ENCODE peak calls at places on chromosome 21, in eight cellular contexts. X, N, H, E, U, R, G and L are unnamed samples.

GRCh38 chr21:20253261-20253660 is 744.9 kb upstream of the NCAM2 start:
- DNase-seq in U (no peak), N (no peak), G (no peak), R (no peak), X (no peak), H (no peak), E (no peak), L (no peak)

GRCh38 chr21:31326478-31327247 is 17.4 kb downstream of the TIAM1 start:
- DNase-seq in H (no peak), G (peak; percentile 17), X (peak; percentile 12), E (no peak), U (no peak), N (no peak), R (no peak), L (no peak)

GRCh38 chr21:39776589-39776988 is 31.6 kb downstream of the IGSF5 start:
- DNase-seq in E (no peak), U (no peak), R (no peak), G (peak; percentile 22), N (no peak), H (no peak), X (no peak), L (no peak)

GRCh38 chr21:44966135-44967081 is 26.6 kb downstream of the SLX9 start:
- DNase-seq in U (no peak), E (no peak), G (no peak), H (peak; percentile 78), R (no peak), X (no peak), N (no peak), L (no peak)

GRCh38 chr21:39660191-39660590 is 47.5 kb downstream of the B3GALT5 start:
- DNase-seq in G (peak; percentile 78), R (no peak), U (no peak), E (no peak), N (no peak), H (peak; percentile 23), X (no peak), L (no peak)

GRCh38 chr21:18298228-18298627 is 53.6 kb downstream of the CHODL start:
- DNase-seq in G (no peak), R (no peak), H (no peak), E (no peak), N (no peak), U (no peak), X (no peak), L (no peak)

GRCh38 chr21:42010507-42011493 is 640 bp upstream of the ZBTB21 start:
- DNase-seq in G (peak; percentile 17), N (peak; percentile 10), H (peak; percentile 71), U (peak; percentile 39), R (no peak), X (no peak), E (peak; percentile 13), L (no peak)

GRCh38 chr21:36820176-36821031 is 121.5 kb downstream of the SIM2 start:
- DNase-seq in R (no peak), U (no peak), E (no peak), G (no peak), N (no peak), X (no peak), H (no peak), L (no peak)

GRCh38 chr21:34004984-34005383 is 68.4 kb upstream of the MRPS6 start:
- DNase-seq in G (no peak), H (peak; percentile 33), R (no peak), N (no peak), X (no peak), U (no peak), E (no peak), L (no peak)

GRCh38 chr21:38712076-38712475 is 93.7 kb upstream of the ETS2 start:
- DNase-seq in X (no peak), E (no peak), H (no peak), G (peak; percentile 24), R (peak; percentile 48), N (no peak), U (peak; percentile 44), L (no peak)

GRCh38 chr21:23968722-23969647 is 1638.3 kb downstream of the MRPL39 start:
- DNase-seq in X (peak; percentile 59), R (peak; percentile 4), E (peak; percentile 66), G (peak; percentile 1), U (peak; percentile 66), H (no peak), N (peak; percentile 57), L (peak; percentile 12)

GRCh38 chr21:36288651-36289243 is 31.2 kb upstream of the MORC3 start:
- DNase-seq in R (no peak), N (no peak), E (no peak), X (no peak), U (no peak), H (no peak), G (peak; percentile 76), L (no peak)

GRCh38 chr21:46422636-46423241 is 36.0 kb upstream of the DIP2A start:
- DNase-seq in G (no peak), E (no peak), R (no peak), X (no peak), N (no peak), H (no peak), U (no peak), L (no peak)

GRCh38 chr21:40635336-40635735 is 211.6 kb downstream of the DSCAM start:
- DNase-seq in R (no peak), H (no peak), U (no peak), E (no peak), G (no peak), N (no peak), X (no peak), L (no peak)

GRCh38 chr21:41885341-41886024 is 6.3 kb upstream of the PRDM15 start:
- DNase-seq in R (no peak), X (no peak), H (no peak), N (no peak), U (no peak), G (peak; percentile 31), E (no peak), L (no peak)

GRCh38 chr21:46145840-46146691 is 9.3 kb downstream of the FTCD start:
- DNase-seq in H (peak; percentile 11), R (no peak), E (no peak), X (no peak), U (no peak), N (no peak), G (no peak), L (no peak)

GRCh38 chr21:45831991-45832740 is 149.4 kb upstream of the COL6A1 start:
- DNase-seq in H (no peak), N (no peak), R (no peak), E (no peak), G (peak; percentile 44), U (no peak), X (no peak), L (no peak)

GRCh38 chr21:36747815-36748381 is 49.0 kb downstream of the SIM2 start:
- DNase-seq in G (peak; percentile 39), H (peak; percentile 60), U (peak; percentile 91), N (no peak), E (no peak), X (no peak), R (no peak), L (peak; percentile 15)

GRCh38 chr21:38989745-38990423 is 184.2 kb downstream of the ETS2 start:
- DNase-seq in G (peak; percentile 86), H (no peak), X (no peak), E (no peak), R (peak; percentile 43), U (no peak), N (no peak), L (no peak)

GRCh38 chr21:14554948-14555347 is 8.8 kb upstream of the SAMSN1 start:
- DNase-seq in R (no peak), G (peak; percentile 15), E (no peak), U (no peak), X (no peak), H (no peak), N (no peak), L (peak; percentile 60)

GRCh38 chr21:42474043-42474831 is 21.8 kb downstream of the RSPH1 start:
- DNase-seq in U (no peak), N (no peak), E (no peak), X (no peak), G (no peak), H (no peak), R (no peak), L (peak; percentile 50)

GRCh38 chr21:45267390-45267760 is 20.3 kb downstream of the POFUT2 start:
- DNase-seq in H (no peak), X (no peak), E (no peak), G (no peak), U (no peak), N (no peak), R (no peak), L (no peak)

GRCh38 chr21:45529785-45530422 is 12.3 kb downstream of the SLC19A1 start:
- DNase-seq in X (no peak), N (no peak), R (no peak), E (no peak), H (no peak), G (no peak), U (no peak), L (no peak)

GRCh38 chr21:25296239-25296638 is 311.0 kb downstream of the MRPL39 start:
- DNase-seq in E (no peak), H (no peak), X (no peak), U (no peak), R (peak; percentile 13), G (peak; percentile 5), N (no peak), L (no peak)

GRCh38 chr21:27421654-27422053 is 454.8 kb upstream of the ADAMTS5 start:
- DNase-seq in N (no peak), X (no peak), E (no peak), R (no peak), H (no peak), U (no peak), G (no peak), L (no peak)

GRCh38 chr21:10430007-10430406 is 91.4 kb upstream of the TPTE start:
- DNase-seq in G (no peak), X (no peak), E (no peak), U (no peak), R (no peak), N (no peak), H (no peak), L (no peak)

GRCh38 chr21:42081138-42081537 is 10.0 kb downstream of the UMODL1 start:
- DNase-seq in U (no peak), H (no peak), E (no peak), N (no peak), X (no peak), G (no peak), R (peak; percentile 18), L (no peak)